ENCODE peak calls at places on chromosomes 16 and 17, in nine cellular contexts. W is sigmoid colon, H is suprapubic skin, P is transverse colon, D is A549, I is K562, U is SK-N-SH, N is tibial nerve, A is stomach. E is an unnamed sample.

GRCh38 chr17:20952183-20952582 is 90.6 kb downstream of the USP22 start:
- DNase-seq in W (no peak), H (no peak), P (peak; percentile 19), D (no peak), I (no peak), U (no peak), N (no peak), A (no peak), E (no peak)

GRCh38 chr17:45263477-45263860 is 1.6 kb upstream of the SPATA32 start:
- DNase-seq in W (no peak), H (peak; percentile 55), P (no peak), D (no peak), I (no peak), U (no peak), N (no peak), A (no peak), E (no peak)

GRCh38 chr16:30005341-30006094 is 5.3 kb downstream of the DOC2A start:
- DNase-seq in W (no peak), H (no peak), P (peak; percentile 37), D (peak; percentile 90), I (peak; percentile 74), U (peak; percentile 91), N (no peak), A (peak; percentile 32), E (peak; percentile 86)

GRCh38 chr17:48541574-48542113 is 3.3 kb downstream of the HOXB2 start:
- DNase-seq in W (peak; percentile 94), H (no peak), P (peak; percentile 47), D (no peak), I (peak; percentile 54), U (peak; percentile 44), N (peak; percentile 20), A (no peak), E (peak; percentile 92)

GRCh38 chr16:75305364-75306101 is 54.1 kb upstream of the BCAR1 start:
- DNase-seq in W (peak; percentile 90), H (peak; percentile 93), P (peak; percentile 90), D (peak; percentile 97), I (peak; percentile 53), U (peak; percentile 54), N (peak; percentile 54), A (peak; percentile 78), E (no peak)

GRCh38 chr17:63358111-63358839 is 87.8 kb downstream of the CYB561 start:
- DNase-seq in W (no peak), H (no peak), P (no peak), D (no peak), I (no peak), U (peak; percentile 39), N (no peak), A (no peak), E (no peak)

GRCh38 chr17:20046629-20047028 is 37.5 kb downstream of the SPECC1 start:
- DNase-seq in W (no peak), H (no peak), P (no peak), D (no peak), I (no peak), U (no peak), N (no peak), A (no peak), E (no peak)

GRCh38 chr17:76558210-76559095 is 18.6 kb downstream of the PRCD start:
- DNase-seq in W (no peak), H (no peak), P (no peak), D (no peak), I (no peak), U (peak; percentile 69), N (no peak), A (no peak), E (no peak)

GRCh38 chr16:16038950-16039349 is 89.5 kb downstream of the ABCC1 start:
- DNase-seq in W (no peak), H (no peak), P (no peak), D (no peak), I (no peak), U (no peak), N (no peak), A (no peak), E (no peak)

GRCh38 chr16:71882505-71883192 is 1.3 kb downstream of the ZNF821 start:
- DNase-seq in W (peak; percentile 80), H (peak; percentile 71), P (peak; percentile 82), D (peak; percentile 83), I (peak; percentile 74), U (peak; percentile 77), N (peak; percentile 98), A (peak; percentile 74), E (no peak)

GRCh38 chr16:86679490-86679889 is 101.1 kb downstream of the FOXL1 start:
- DNase-seq in W (no peak), H (no peak), P (no peak), D (no peak), I (no peak), U (no peak), N (no peak), A (no peak), E (no peak)

GRCh38 chr17:28394717-28395116 is 11.3 kb downstream of the SLC46A1 start:
- DNase-seq in W (no peak), H (no peak), P (no peak), D (no peak), I (no peak), U (no peak), N (no peak), A (no peak), E (no peak)

GRCh38 chr16:11168386-11169065 is 87.5 kb downstream of the SOCS1 start:
- DNase-seq in W (no peak), H (no peak), P (no peak), D (no peak), I (no peak), U (no peak), N (no peak), A (no peak), E (no peak)

GRCh38 chr16:48958681-48959080 is 323.0 kb downstream of the CBLN1 start:
- DNase-seq in W (no peak), H (no peak), P (no peak), D (no peak), I (no peak), U (no peak), N (no peak), A (no peak), E (peak; percentile 12)

GRCh38 chr17:57963149-57963511 is 7.9 kb upstream of the CUEDC1 start:
- DNase-seq in W (no peak), H (no peak), P (no peak), D (no peak), I (no peak), U (no peak), N (no peak), A (no peak), E (no peak)
- TF ChIP-seq EP300 in W (no peak), H (no peak), P (no peak), D (no peak), I (no peak), U (no peak), N (no peak), A (no peak), E (no peak)

DNA sequence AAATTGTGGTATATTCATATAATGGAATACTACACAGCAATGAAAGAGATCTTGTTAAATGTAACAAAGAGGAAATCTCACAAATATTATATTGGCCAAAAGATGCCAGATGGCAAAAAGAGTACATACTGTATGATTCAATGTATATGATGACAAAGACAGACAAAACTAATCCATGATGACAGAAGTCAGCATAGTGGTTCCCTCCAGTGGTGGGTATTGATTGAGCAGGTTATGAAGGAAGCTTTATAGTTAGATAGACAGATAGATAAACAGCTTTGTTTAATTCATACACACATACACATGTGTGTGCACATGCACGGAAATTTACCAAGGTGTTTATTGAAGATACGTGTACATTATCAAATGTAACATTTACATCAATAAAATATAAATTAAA is 74.4 kb upstream of the SMIM36 start:
- DNase-seq in W (no peak), H (no peak), P (no peak), D (no peak), I (no peak), U (no peak), N (no peak), A (no peak), E (no peak)
- TF ChIP-seq CTCF in W (no peak), H (no peak), P (no peak), D (no peak), I (peak; percentile 42), U (no peak), N (no peak), A (no peak), E (no peak)

GRCh38 chr17:62109378-62109902 is 44.4 kb upstream of the MED13 start:
- DNase-seq in W (no peak), H (no peak), P (peak; percentile 78), D (peak; percentile 92), I (peak; percentile 86), U (peak; percentile 79), N (no peak), A (peak; percentile 86), E (peak; percentile 67)
- TF ChIP-seq EP300 in W (no peak), H (no peak), P (no peak), D (no peak), I (peak; percentile 28), U (peak; percentile 79), N (no peak), A (no peak), E (no peak)

GRCh38 chr17:79952915-79953314 is 82.8 kb downstream of the TBC1D16 start:
- DNase-seq in W (no peak), H (no peak), P (no peak), D (no peak), I (no peak), U (peak; percentile 21), N (no peak), A (no peak), E (no peak)

GRCh38 chr17:79952265-79952877 is 83.3 kb downstream of the TBC1D16 start:
- DNase-seq in W (peak; percentile 52), H (peak; percentile 56), P (no peak), D (no peak), I (no peak), U (peak; percentile 38), N (no peak), A (no peak), E (peak; percentile 12)

GRCh38 chr17:79950306-79950705 is 85.4 kb downstream of the TBC1D16 start:
- DNase-seq in W (peak; percentile 41), H (peak; percentile 55), P (no peak), D (no peak), I (no peak), U (peak; percentile 38), N (no peak), A (peak; percentile 69), E (peak; percentile 83)

GRCh38 chr17:79950711-79951110 is 85.0 kb downstream of the TBC1D16 start:
- DNase-seq in W (peak; percentile 67), H (peak; percentile 46), P (no peak), D (no peak), I (no peak), U (no peak), N (no peak), A (no peak), E (no peak)

DNA sequence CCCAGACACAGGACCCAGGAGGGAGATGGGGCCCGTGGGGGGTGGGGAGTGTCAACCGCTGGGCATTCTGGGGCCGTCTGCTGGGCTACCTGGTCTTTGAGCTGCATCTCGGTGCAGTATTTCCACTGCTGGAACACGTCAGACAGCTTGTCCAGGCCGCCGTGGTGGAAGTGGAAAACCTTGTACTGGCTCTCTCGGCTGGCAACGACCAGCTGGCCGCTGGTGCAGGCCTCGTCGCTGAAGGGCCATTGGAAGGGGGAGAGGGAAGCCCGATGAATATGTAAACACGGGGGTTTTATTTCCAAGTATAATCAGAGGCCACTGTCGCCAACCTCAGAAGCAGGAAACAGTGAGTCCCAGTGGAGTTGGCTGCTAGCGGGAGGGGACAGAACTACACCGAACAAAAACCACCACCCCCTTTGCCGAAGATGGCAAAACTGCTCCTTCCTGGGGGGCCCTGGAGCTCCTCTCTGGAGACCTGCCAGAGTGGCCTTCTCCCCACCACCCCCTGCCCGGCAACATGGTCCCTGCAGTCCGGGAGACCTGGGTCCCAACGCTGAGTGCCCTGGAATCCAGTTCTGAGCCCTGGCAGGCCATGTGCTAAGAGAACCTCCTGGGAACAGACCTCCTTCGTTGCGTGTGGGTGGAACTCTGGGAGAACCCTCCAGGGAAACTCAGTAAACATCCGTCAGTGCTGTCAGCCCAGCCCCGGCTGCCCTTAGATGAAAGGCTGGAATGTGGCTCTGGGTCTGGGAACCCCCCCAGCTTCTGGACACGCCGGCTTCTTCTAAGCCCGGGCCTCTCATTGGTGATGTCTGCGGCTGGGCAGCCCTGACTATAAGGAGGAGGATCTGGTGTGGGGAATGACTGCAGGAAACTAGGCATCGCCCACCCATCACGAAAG is 84.1 kb downstream of the TBC1D16 start:
- DNase-seq in W (peak; percentile 75), H (peak; percentile 62), P (no peak), D (no peak), I (no peak), U (peak; percentile 48), N (no peak), A (peak; percentile 83), E (peak; percentile 77)
- TF ChIP-seq CTCF in W (no peak), H (no peak), P (no peak), D (no peak), I (no peak), U (no peak), N (no peak), A (peak; percentile 18), E (peak; percentile 12)